ENCODE peak calls at places on chromosomes 11 and 22, in ten cellular contexts. R is transverse colon; I is activated T-cell treated with anti-CD3 and anti-CD28 coated beads, Interleukin-2, amount 50 U/mL, for 4 hours; Y is KG1; Q is NCI-H1436; Z is Caki2; L is GM10248; O is Right ventricle myocardium superior; U is M059J; C is HTR-8/SVneo. E is an unnamed sample.

GRCh38 chr11:2516276-2517015 is 71.6 kb downstream of the KCNQ1 start:
- DNase-seq in R (peak), I (no peak), Y (no peak), Q (no peak), Z (no peak), L (no peak), O (no peak), U (no peak), C (no peak), E (no peak)

GRCh38 chr11:104529916-104530315 is 366.0 kb upstream of the PDGFD start:
- DNase-seq in R (no peak), I (no peak), Y (no peak), Q (no peak), Z (no peak), L (no peak), O (no peak), U (no peak), C (no peak), E (no peak)

GRCh38 chr11:17827006-17827405 is 92.4 kb downstream of the KCNC1 start:
- DNase-seq in R (no peak), I (no peak), Y (no peak), Q (peak), Z (no peak), L (no peak), O (no peak), U (peak), C (no peak), E (no peak)

GRCh38 chr11:93732237-93732892 is 8.9 kb downstream of the TAF1D start:
- DNase-seq in R (no peak), I (no peak), Y (no peak), Q (no peak), Z (no peak), L (no peak), O (no peak), U (no peak), C (no peak), E (no peak)

GRCh38 chr22:19892925-19893324 is 38.3 kb upstream of the GNB1L start:
- DNase-seq in R (no peak), I (no peak), Y (no peak), Q (no peak), Z (peak), L (no peak), O (no peak), U (peak), C (no peak), E (no peak)

GRCh38 chr22:45096256-45096907 is 67.3 kb upstream of the NUP50 start:
- DNase-seq in R (peak), I (peak), Y (peak), Q (peak), Z (peak), L (peak), O (no peak), U (peak), C (peak), E (peak)

GRCh38 chr11:80462211-80462610 is 1021.4 kb upstream of the TENM4 start:
- DNase-seq in R (no peak), I (no peak), Y (no peak), Q (no peak), Z (no peak), L (peak), O (no peak), U (peak), C (no peak), E (no peak)

GRCh38 chr11:131109256-131109655 is 193.0 kb upstream of the SNX19 start:
- DNase-seq in R (no peak), I (no peak), Y (no peak), Q (no peak), Z (no peak), L (no peak), O (no peak), U (no peak), C (no peak), E (no peak)

GRCh38 chr11:123580557-123581275 is 73.7 kb downstream of the SCN3B start:
- DNase-seq in R (peak), I (peak), Y (no peak), Q (peak), Z (peak), L (peak), O (peak), U (no peak), C (peak), E (peak)

GRCh38 chr11:16956538-16957153 is 57.6 kb downstream of the PLEKHA7 start:
- DNase-seq in R (no peak), I (no peak), Y (no peak), Q (no peak), Z (no peak), L (no peak), O (no peak), U (peak), C (no peak), E (no peak)

GRCh38 chr11:131179867-131180266 is 190.5 kb upstream of the NTM start:
- DNase-seq in R (no peak), I (no peak), Y (no peak), Q (no peak), Z (no peak), L (no peak), O (no peak), U (no peak), C (no peak), E (no peak)

GRCh38 chr11:79857404-79857803 is 416.6 kb upstream of the TENM4 start:
- DNase-seq in R (no peak), I (no peak), Y (no peak), Q (no peak), Z (no peak), L (no peak), O (no peak), U (no peak), C (no peak), E (no peak)

GRCh38 chr11:16012125-16012751 is 344.1 kb downstream of the SOX6 start:
- DNase-seq in R (no peak), I (no peak), Y (no peak), Q (no peak), Z (no peak), L (no peak), O (no peak), U (no peak), C (no peak), E (peak)

GRCh38 chr11:88352139-88352538 is 14.6 kb upstream of the CTSC start:
- DNase-seq in R (no peak), I (no peak), Y (no peak), Q (no peak), Z (no peak), L (no peak), O (no peak), U (peak), C (no peak), E (no peak)

GRCh38 chr11:118532091-118532490 is 1.1 kb downstream of the TMEM25 start:
- DNase-seq in R (no peak), I (no peak), Y (no peak), Q (no peak), Z (no peak), L (no peak), O (no peak), U (no peak), C (no peak), E (no peak)

GRCh38 chr11:128709402-128709801 is 15.5 kb downstream of the FLI1 start:
- DNase-seq in R (no peak), I (no peak), Y (no peak), Q (no peak), Z (no peak), L (no peak), O (no peak), U (peak), C (no peak), E (no peak)

GRCh38 chr11:94504689-94505293 is 7.5 kb upstream of the C11orf97 start:
- DNase-seq in R (no peak), I (no peak), Y (peak), Q (peak), Z (peak), L (peak), O (no peak), U (peak), C (peak), E (peak)

GRCh38 chr11:131290111-131290510 is 80.3 kb upstream of the NTM start:
- DNase-seq in R (no peak), I (no peak), Y (no peak), Q (no peak), Z (no peak), L (no peak), O (no peak), U (no peak), C (no peak), E (no peak)

GRCh38 chr11:73810637-73811036 is 23.0 kb downstream of the MRPL48 start:
- DNase-seq in R (no peak), I (no peak), Y (no peak), Q (no peak), Z (no peak), L (no peak), O (no peak), U (no peak), C (no peak), E (no peak)

GRCh38 chr22:35981900-35982299 is 46.7 kb downstream of the RBFOX2 start:
- DNase-seq in R (no peak), I (no peak), Y (no peak), Q (no peak), Z (no peak), L (no peak), O (no peak), U (no peak), C (no peak), E (no peak)

GRCh38 chr22:28904211-28904808 is 20.9 kb downstream of the ZNRF3 start:
- DNase-seq in R (no peak), I (no peak), Y (no peak), Q (no peak), Z (no peak), L (no peak), O (no peak), U (peak), C (no peak), E (no peak)

GRCh38 chr11:431921-432320 is 9.9 kb downstream of the ANO9 start:
- DNase-seq in R (no peak), I (no peak), Y (no peak), Q (no peak), Z (no peak), L (no peak), O (no peak), U (no peak), C (no peak), E (no peak)

GRCh38 chr11:112292785-112293407 is 32.2 kb upstream of the PLET1 start:
- DNase-seq in R (no peak), I (no peak), Y (no peak), Q (no peak), Z (peak), L (no peak), O (no peak), U (peak), C (peak), E (no peak)

GRCh38 chr11:125281831-125282595 is 117.5 kb downstream of the PKNOX2 start:
- DNase-seq in R (no peak), I (no peak), Y (no peak), Q (no peak), Z (no peak), L (no peak), O (no peak), U (peak), C (no peak), E (no peak)

E was measured in MM.1S.